ENCODE peak calls at places on chromosomes 3 and 15, in six cellular contexts. D, W, R, V, L and P are unnamed samples. For H3F3A, the result is how much of the 10 kb centered on the place peaks cover.

GRCh38 chr3:42403737-42404136 is 6.7 kb downstream of the LYZL4 start:
- DNase-seq in W (no peak), V (no peak), R (no peak), D (no peak), L (no peak), P (no peak)

GRCh38 chr3:13795816-13796215 is 84.1 kb downstream of the WNT7A start:
- DNase-seq in D (no peak), R (no peak), V (no peak), L (peak), W (no peak), P (no peak)

GRCh38 chr15:101407439-101407838 is 82.1 kb downstream of the PCSK6 start:
- DNase-seq in R (no peak), L (no peak), D (no peak), V (no peak), W (no peak), P (no peak)

GRCh38 chr3:13224967-13225366 is 151.7 kb upstream of the IQSEC1 start:
- DNase-seq in W (no peak), R (no peak), V (no peak), D (no peak), L (no peak), P (no peak)

GRCh38 chr3:127682576-127682975 is 9.8 kb downstream of the ABTB1 start:
- DNase-seq in D (no peak), V (no peak), R (no peak), W (no peak), L (peak), P (no peak)

GRCh38 chr3:27632431-27633223 is 89.5 kb downstream of the EOMES start:
- DNase-seq in V (peak), W (peak), R (peak), L (peak), D (peak), P (peak)

GRCh38 chr15:68650901-68651709 is 72.3 kb downstream of the CORO2B start:
- DNase-seq in V (peak), D (peak), L (peak), W (no peak), R (peak), P (peak)

GRCh38 chr3:180947761-180948390 is 35.4 kb downstream of the FXR1 start:
- DNase-seq in L (no peak), D (no peak), R (no peak), W (no peak), V (no peak), P (no peak)

GRCh38 chr15:60326824-60327654 is 70.7 kb downstream of the ANXA2 start:
- DNase-seq in D (peak), W (peak), L (peak), R (peak), V (peak), P (peak)

GRCh38 chr15:57476533-57476975 is 100.2 kb downstream of the CGNL1 start:
- DNase-seq in D (no peak), R (no peak), L (no peak), W (peak), V (no peak), P (no peak)

GRCh38 chr3:112776000-112776399 is 70.7 kb downstream of the CD200R1L start:
- DNase-seq in W (peak), R (no peak), L (no peak), D (no peak), V (peak), P (peak)

GRCh38 chr3:176395269-176395668 is 802.0 kb downstream of the TBL1XR1 start:
- DNase-seq in W (no peak), L (no peak), V (no peak), R (no peak), D (no peak), P (no peak)

GRCh38 chr15:32096867-32097266 is 66.6 kb downstream of the CHRNA7 start:
- DNase-seq in W (no peak), R (no peak), V (no peak), D (no peak), L (peak), P (no peak)

GRCh38 chr3:48552111-48552911 is 4.3 kb downstream of the PFKFB4 start:
- DNase-seq in D (no peak), L (no peak), W (no peak), R (no peak), V (no peak), P (no peak)

GRCh38 chr3:124552224-124552623 is 178.0 kb upstream of the UMPS start:
- DNase-seq in R (no peak), L (no peak), W (no peak), D (no peak), V (peak), P (no peak)

GRCh38 chr3:25272090-25272489 is 156.0 kb upstream of the RARB start:
- DNase-seq in R (no peak), D (no peak), W (no peak), V (no peak), L (no peak), P (no peak)

GRCh38 chr3:129576514-129577345 is 29.7 kb downstream of the PLXND1 start:
- DNase-seq in V (no peak), L (no peak), D (no peak), W (no peak), R (no peak), P (peak)

GRCh38 chr15:37019479-37020433 is 80.6 kb downstream of the MEIS2 start:
- DNase-seq in D (no peak), R (peak), V (no peak), L (no peak), W (no peak), P (no peak)

GRCh38 chr15:45179221-45179985 is 8.4 kb downstream of the SHF start:
- DNase-seq in D (peak), R (peak), L (peak), V (peak), W (peak), P (peak)

GRCh38 chr15:37289109-37289765 is 188.9 kb upstream of the MEIS2 start:
- DNase-seq in L (peak), D (peak), W (peak), V (peak), R (peak), P (peak)

GRCh38 chr3:58082047-58082446 is 73.8 kb downstream of the FLNB start:
- DNase-seq in V (no peak), R (no peak), L (no peak), W (no peak), D (no peak), P (no peak)

GRCh38 chr3:98986073-98986472 is 84.6 kb upstream of the DCBLD2 start:
- DNase-seq in W (peak), L (peak), R (no peak), V (peak), D (peak), P (no peak)

GRCh38 chr3:69712244-69712643 is 27.0 kb upstream of the MITF start:
- DNase-seq in L (no peak), V (no peak), W (no peak), D (no peak), R (no peak), P (no peak)

GRCh38 chr3:170517251-170517945 is 68.5 kb downstream of the SLC7A14 start:
- DNase-seq in R (no peak), L (no peak), W (peak), D (no peak), V (peak), P (no peak)

GRCh38 chr15:45448516-45448915 is 70.2 kb upstream of the GATM start:
- DNase-seq in D (no peak), R (no peak), W (peak), V (peak), L (peak), P (no peak)

GRCh38 chr15:52080031-52080430 is 32.5 kb downstream of the BCL2L10 start:
- DNase-seq in L (no peak), V (peak), R (no peak), D (no peak), W (no peak), P (no peak)
- H3F3A ChIP-seq in L (under half), V (under half), R (under half), D (under half), W (under half), P (under half)

DNA sequence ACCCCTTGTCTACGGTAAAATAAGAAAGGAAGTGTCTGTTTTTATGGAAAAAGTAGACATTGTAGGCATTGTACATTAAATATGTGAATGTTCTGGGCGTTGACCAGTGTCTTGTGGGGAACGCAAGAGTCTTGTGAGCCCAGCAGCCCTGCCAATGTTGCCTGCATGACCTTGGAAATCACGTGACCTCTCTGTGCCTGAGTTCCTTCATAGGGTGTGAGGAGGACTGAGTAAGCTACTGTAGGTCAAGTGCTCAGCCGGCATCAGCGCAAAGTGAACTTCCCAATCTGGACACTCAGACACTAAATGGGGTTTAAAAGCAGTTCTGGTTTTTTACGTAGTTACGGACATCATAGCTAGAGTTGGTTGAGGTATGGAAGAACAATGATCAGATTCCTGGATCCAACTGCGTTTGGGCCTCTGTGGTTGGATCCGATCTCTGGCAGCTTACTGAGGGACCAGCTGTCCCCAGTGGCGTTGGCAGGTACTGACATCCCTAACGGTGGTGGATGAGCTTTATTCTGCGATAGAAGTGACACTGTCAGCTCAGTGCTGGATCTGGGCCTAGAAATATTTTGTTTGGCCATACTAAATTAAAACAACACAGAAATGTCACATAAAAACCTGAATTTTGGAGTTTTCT is 63.8 kb downstream of the SPSB4 start:
- DNase-seq in V (peak), D (peak), R (peak), L (peak), W (peak), P (no peak)
- H3K4me2 ChIP-seq in V (no peak), D (no peak), R (no peak), L (no peak), W (no peak), P (no peak)

DNA sequence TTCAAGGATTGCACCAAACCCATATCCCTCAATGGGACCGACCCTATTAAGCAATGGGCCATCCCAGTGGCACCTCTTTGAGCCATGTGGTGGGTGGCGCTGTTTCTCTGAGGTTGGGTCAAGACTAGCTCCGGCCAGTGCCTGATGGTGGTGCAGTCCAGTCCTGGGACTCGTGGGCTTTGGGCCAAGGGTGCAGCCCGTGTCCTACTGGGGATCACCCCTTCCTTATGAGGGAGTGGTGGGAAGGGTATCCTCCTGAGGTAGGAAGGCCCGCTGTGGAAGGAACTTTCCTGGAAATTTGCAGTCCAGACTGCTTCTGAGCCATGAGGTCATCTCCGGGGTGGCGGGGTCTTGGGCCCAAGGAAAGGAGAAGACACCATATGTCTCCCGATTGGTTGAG is 231.6 kb downstream of the SNRPN start:
- DNase-seq in R (no peak), V (no peak), L (no peak), D (no peak), W (no peak), P (no peak)
- TF ChIP-seq EZH2phosphoT487 in R (no peak), V (no peak), L (no peak), D (no peak), W (no peak), P (no peak)

GRCh38 chr3:33729993-33730392 is 11.9 kb upstream of the CLASP2 start:
- DNase-seq in R (no peak), D (no peak), W (no peak), L (no peak), V (no peak), P (peak)
- H3F3A ChIP-seq in R (under half), D (under half), W (under half), L (under half), V (under half), P (under half)

GRCh38 chr3:11289864-11290263 is 17.7 kb downstream of the ATG7 start:
- DNase-seq in D (no peak), W (peak), V (peak), R (no peak), L (no peak), P (no peak)
- H3K4me2 ChIP-seq in D (no peak), W (peak), V (peak), R (peak), L (no peak), P (no peak)

GRCh38 chr15:65655457-65655856 is 33.7 kb downstream of the SLC24A1 start:
- DNase-seq in R (peak), D (no peak), L (no peak), W (peak), V (no peak), P (no peak)
- TF ChIP-seq EZH2phosphoT487 in R (no peak), D (no peak), L (no peak), W (no peak), V (no peak), P (no peak)

GRCh38 chr3:187747506-187747905 is 2.2 kb upstream of the BCL6 start:
- DNase-seq in D (no peak), R (no peak), V (no peak), L (no peak), W (no peak), P (no peak)
- H3F3A ChIP-seq in D (under half), R (under half), V (under half), L (under half), W (under half), P (under half)

GRCh38 chr3:65950340-65951326 is 88.1 kb downstream of the MAGI1 start:
- DNase-seq in R (no peak), D (peak), V (no peak), W (no peak), L (peak), P (no peak)

GRCh38 chr3:65953301-65953812 is 85.4 kb downstream of the MAGI1 start:
- DNase-seq in R (no peak), L (peak), W (no peak), D (peak), V (peak), P (peak)

GRCh38 chr3:65953881-65954733 is 84.6 kb downstream of the MAGI1 start:
- DNase-seq in R (no peak), V (peak), D (no peak), L (peak), W (no peak), P (no peak)

GRCh38 chr3:65951836-65952505 is 86.7 kb downstream of the MAGI1 start:
- DNase-seq in D (no peak), W (no peak), V (peak), L (no peak), R (no peak), P (no peak)

GRCh38 chr3:65952842-65953241 is 85.9 kb downstream of the MAGI1 start:
- DNase-seq in V (no peak), R (no peak), W (no peak), L (no peak), D (no peak), P (no peak)
- H3K4me2 ChIP-seq in V (peak), R (peak), W (no peak), L (peak), D (no peak), P (no peak)